ENCODE peak calls at places on chromosomes 5 and 9, in nine cellular contexts. Q, U, S, F, V, L, H, Y and B are unnamed samples.

GRCh38 chr5:79621056-79621455 is 8.8 kb downstream of the TENT2 start:
- DNase-seq in Q (no peak), U (no peak), S (peak; percentile 90), F (peak; percentile 60), V (no peak), L (peak; percentile 58), H (peak; percentile 96), Y (no peak), B (no peak)

GRCh38 chr9:82147798-82148440 is 159.3 kb downstream of the SPATA31D1 start:
- DNase-seq in Q (no peak), U (no peak), S (no peak), F (no peak), V (no peak), L (no peak), H (no peak), Y (no peak), B (no peak)

GRCh38 chr9:6415266-6415665 is 2.3 kb downstream of the UHRF2 start:
- DNase-seq in Q (no peak), U (no peak), S (no peak), F (no peak), V (no peak), L (no peak), H (no peak), Y (no peak), B (no peak)

GRCh38 chr5:91042225-91042624 is 340.9 kb downstream of the ARRDC3 start:
- DNase-seq in Q (no peak), U (no peak), S (no peak), F (no peak), V (no peak), L (no peak), H (no peak), Y (no peak), B (no peak)

GRCh38 chr5:170262061-170262764 is 29.4 kb downstream of the C5orf58 start:
- DNase-seq in Q (no peak), U (no peak), S (no peak), F (no peak), V (peak; percentile 56), L (no peak), H (no peak), Y (no peak), B (no peak)

GRCh38 chr9:36924071-36924470 is 110.0 kb downstream of the PAX5 start:
- DNase-seq in Q (no peak), U (peak; percentile 36), S (peak; percentile 81), F (peak; percentile 80), V (no peak), L (peak; percentile 83), H (peak; percentile 96), Y (no peak), B (no peak)

GRCh38 chr5:175494271-175495183 is 16.2 kb downstream of the SFXN1 start:
- DNase-seq in Q (no peak), U (no peak), S (no peak), F (no peak), V (no peak), L (no peak), H (peak; percentile 79), Y (no peak), B (no peak)

GRCh38 chr9:134365791-134366222 is 39.6 kb downstream of the RXRA start:
- DNase-seq in Q (peak; percentile 71), U (no peak), S (no peak), F (peak; percentile 18), V (no peak), L (peak; percentile 43), H (peak; percentile 51), Y (peak; percentile 74), B (peak; percentile 92)

GRCh38 chr9:17135578-17135904 is 701 bp downstream of the CNTLN start:
- DNase-seq in Q (no peak), U (no peak), S (no peak), F (no peak), V (no peak), L (no peak), H (no peak), Y (no peak), B (peak; percentile 42)

GRCh38 chr5:5522336-5522735 is 99.9 kb downstream of the ICE1 start:
- DNase-seq in Q (no peak), U (no peak), S (no peak), F (no peak), V (no peak), L (no peak), H (no peak), Y (no peak), B (no peak)

GRCh38 chr9:135533674-135534073 is 12.3 kb upstream of the OBP2A start:
- DNase-seq in Q (no peak), U (no peak), S (no peak), F (no peak), V (no peak), L (no peak), H (no peak), Y (no peak), B (no peak)

GRCh38 chr5:143657814-143658395 is 154.1 kb upstream of the HMHB1 start:
- DNase-seq in Q (no peak), U (no peak), S (no peak), F (no peak), V (no peak), L (no peak), H (peak; percentile 82), Y (no peak), B (no peak)

DNA sequence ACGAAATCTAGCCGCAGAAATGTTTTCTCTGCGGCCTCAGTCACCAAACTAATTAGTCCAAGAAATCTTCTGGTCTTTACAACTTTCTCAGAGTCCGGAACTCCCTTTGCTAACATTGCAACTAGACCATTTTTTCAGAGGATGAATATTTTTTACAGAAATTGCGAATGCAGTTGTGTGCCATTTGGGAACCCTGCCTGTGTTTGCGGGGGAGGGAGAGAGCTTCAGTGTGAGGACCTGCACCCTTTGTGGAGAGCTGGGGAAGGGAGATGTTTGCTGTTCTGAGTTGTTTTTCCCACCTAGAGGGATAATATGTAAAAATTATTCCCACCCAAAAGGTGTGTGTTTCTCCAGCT is 2.1 kb downstream of the IRX1 start:
- DNase-seq in Q (no peak), U (no peak), S (no peak), F (no peak), V (no peak), L (peak; percentile 47), H (no peak), Y (no peak), B (no peak)
- H3K4me3 ChIP-seq in Q (no peak overlapping the region), U (no peak overlapping the region), S (no peak overlapping the region), F (no peak overlapping the region), V (no peak overlapping the region), L (peak overlapping the region; percentile 58), H (peak overlapping the region; percentile 46), Y (no peak overlapping the region), B (no peak overlapping the region)

DNA sequence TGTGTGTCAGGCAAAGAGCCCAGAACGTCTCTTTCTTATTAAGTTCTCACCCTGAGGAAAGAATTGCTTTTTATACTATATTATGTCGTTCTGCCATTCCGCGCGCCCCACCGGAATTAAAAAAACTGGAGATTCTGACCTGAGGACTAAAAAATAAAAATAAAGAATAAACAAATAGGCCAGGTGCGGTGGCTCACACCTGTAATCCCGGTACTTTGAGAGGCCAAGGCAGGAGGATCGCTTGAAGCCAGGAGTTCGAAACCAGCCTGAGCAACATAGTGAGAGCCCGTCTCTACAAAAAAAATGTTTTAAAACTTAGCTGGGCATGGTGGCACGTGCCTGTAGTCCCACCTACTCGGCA is 677 bp upstream of the DYNC2I2 start:
- DNase-seq in Q (no peak), U (no peak), S (no peak), F (no peak), V (no peak), L (no peak), H (no peak), Y (no peak), B (no peak)
- H3K4me3 ChIP-seq in Q (no peak overlapping the region), U (no peak overlapping the region), S (no peak overlapping the region), F (no peak overlapping the region), V (no peak overlapping the region), L (no peak overlapping the region), H (peak overlapping the region; percentile 61), Y (peak overlapping the region; percentile 66), B (peak overlapping the region; percentile 82)

DNA sequence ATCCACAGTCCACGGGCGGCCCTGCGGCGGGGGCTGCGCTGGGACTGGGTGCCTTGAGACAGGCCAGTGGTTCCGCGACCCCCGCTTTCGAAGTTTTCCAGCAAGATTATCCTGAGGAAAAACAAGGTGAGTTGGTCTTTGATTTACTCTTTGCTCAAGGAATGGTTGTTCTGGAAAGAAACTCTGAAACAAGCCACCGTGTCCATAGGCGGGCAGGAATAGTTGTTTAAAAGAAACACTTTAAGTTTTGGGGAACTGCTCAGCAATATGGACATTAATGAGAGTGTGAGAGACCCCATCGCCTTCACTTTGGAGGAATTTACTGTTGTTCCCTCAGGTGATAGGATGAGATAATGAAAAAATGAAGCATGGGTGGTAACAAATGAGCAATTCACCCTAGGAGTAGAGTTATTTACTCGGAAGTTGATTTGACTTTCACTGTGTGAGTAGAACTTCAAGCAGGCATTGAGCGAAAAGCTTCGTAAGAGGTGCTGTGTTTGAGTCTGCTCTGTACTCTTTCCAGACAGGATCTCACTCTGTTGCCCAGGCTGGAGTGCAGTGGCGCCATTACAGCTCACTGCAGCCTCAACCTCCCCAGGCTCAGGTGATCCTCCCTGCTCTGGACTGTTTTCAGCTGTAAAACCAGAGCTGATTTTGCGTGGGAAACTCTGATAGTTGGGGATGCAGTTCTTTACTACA is 1.1 kb downstream of the DMRTA1 start:
- DNase-seq in Q (no peak), U (no peak), S (no peak), F (no peak), V (no peak), L (peak; percentile 17), H (peak; percentile 55), Y (no peak), B (no peak)
- H3K4me3 ChIP-seq in Q (peak overlapping the region; percentile 23), U (peak overlapping the region; percentile 39), S (peak overlapping the region; percentile 69), F (peak overlapping the region; percentile 58), V (peak overlapping the region; percentile 36), L (peak overlapping the region; percentile 68), H (peak overlapping the region; percentile 86), Y (peak overlapping the region; percentile 66), B (peak overlapping the region; percentile 87)

GRCh38 chr5:126398791-126399190 is 24.4 kb upstream of the GRAMD2B start:
- DNase-seq in Q (no peak), U (no peak), S (peak; percentile 13), F (no peak), V (no peak), L (no peak), H (no peak), Y (no peak), B (no peak)

GRCh38 chr5:126403871-126404270 is 19.3 kb upstream of the GRAMD2B start:
- DNase-seq in Q (no peak), U (no peak), S (peak; percentile 37), F (peak; percentile 86), V (no peak), L (peak; percentile 40), H (no peak), Y (no peak), B (no peak)

GRCh38 chr5:126400621-126401251 is 22.5 kb upstream of the GRAMD2B start:
- DNase-seq in Q (no peak), U (no peak), S (no peak), F (no peak), V (no peak), L (no peak), H (no peak), Y (no peak), B (no peak)

GRCh38 chr5:126402591-126402990 is 20.6 kb upstream of the GRAMD2B start:
- DNase-seq in Q (no peak), U (no peak), S (no peak), F (no peak), V (no peak), L (no peak), H (no peak), Y (no peak), B (no peak)

DNA sequence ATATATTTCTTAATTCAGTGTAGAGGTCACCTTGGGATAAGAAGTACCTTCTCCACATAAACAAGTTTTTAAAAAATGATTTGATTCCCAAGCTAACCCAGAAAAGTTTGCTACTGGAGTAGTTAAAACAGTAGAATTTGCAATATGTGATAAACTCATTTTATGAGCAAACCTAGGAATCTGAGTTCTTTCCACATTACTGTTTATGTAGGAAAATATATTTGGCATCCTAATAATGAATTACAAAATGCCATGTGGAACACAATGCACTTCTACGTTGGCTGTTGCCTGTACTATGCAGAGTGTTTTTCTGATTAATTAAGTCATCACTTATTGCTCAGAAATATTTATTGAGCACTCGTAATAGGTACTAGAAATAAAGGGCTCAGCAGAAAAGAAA is 20.1 kb upstream of the GRAMD2B start:
- DNase-seq in Q (no peak), U (no peak), S (no peak), F (peak; percentile 47), V (no peak), L (no peak), H (no peak), Y (no peak), B (no peak)
- H3K4me3 ChIP-seq in Q (no peak overlapping the region), U (no peak overlapping the region), S (no peak overlapping the region), F (no peak overlapping the region), V (no peak overlapping the region), L (no peak overlapping the region), H (no peak overlapping the region), Y (no peak overlapping the region), B (no peak overlapping the region)